ENCODE peak calls at places on chromosomes 7 and 10, in four cellular contexts. One of them, this sample, is unnamed.

GRCh38 chr7:145031162-145031561 is 195.3 kb upstream of the TPK1 start:
- DNase-seq in fibroblast of pulmonary artery: no peak
- DNase-seq in psoas muscle: no peak
- DNase-seq in fibroblast of mammary gland: no peak
- DNase-seq in this sample: no peak

GRCh38 chr10:71985542-71986250 is 21.5 kb downstream of the CHST3 start:
- DNase-seq in fibroblast of pulmonary artery: peak
- DNase-seq in psoas muscle: peak
- DNase-seq in fibroblast of mammary gland: peak
- DNase-seq in this sample: no peak

GRCh38 chr10:128152741-128153583 is 26.7 kb upstream of the MKI67 start:
- DNase-seq in fibroblast of pulmonary artery: no peak
- DNase-seq in psoas muscle: no peak
- DNase-seq in fibroblast of mammary gland: no peak
- DNase-seq in this sample: no peak

GRCh38 chr10:61832866-61833481 is 68.5 kb upstream of the ARID5B start:
- DNase-seq in fibroblast of pulmonary artery: peak
- DNase-seq in psoas muscle: no peak
- DNase-seq in fibroblast of mammary gland: peak
- DNase-seq in this sample: no peak

GRCh38 chr10:79005126-79005820 is 63.5 kb upstream of the ZMIZ1 start:
- DNase-seq in fibroblast of pulmonary artery: no peak
- DNase-seq in psoas muscle: peak
- DNase-seq in fibroblast of mammary gland: no peak
- DNase-seq in this sample: no peak

GRCh38 chr7:33155811-33156210 is 26.4 kb downstream of the BBS9 start:
- DNase-seq in fibroblast of pulmonary artery: peak
- DNase-seq in psoas muscle: no peak
- DNase-seq in fibroblast of mammary gland: peak
- DNase-seq in this sample: no peak

GRCh38 chr7:151271699-151272355 is 23.3 kb upstream of the SMARCD3 start:
- DNase-seq in fibroblast of pulmonary artery: peak
- DNase-seq in psoas muscle: peak
- DNase-seq in fibroblast of mammary gland: peak
- DNase-seq in this sample: no peak

GRCh38 chr7:112510032-112510742 is 29.4 kb downstream of the LSMEM1 start:
- DNase-seq in fibroblast of pulmonary artery: peak
- DNase-seq in psoas muscle: no peak
- DNase-seq in fibroblast of mammary gland: peak
- DNase-seq in this sample: no peak

GRCh38 chr7:50560865-50561351 is 4.3 kb downstream of the DDC start:
- DNase-seq in fibroblast of pulmonary artery: no peak
- DNase-seq in psoas muscle: no peak
- DNase-seq in fibroblast of mammary gland: no peak
- DNase-seq in this sample: no peak

GRCh38 chr10:95289921-95290421 is 832 bp downstream of the PDLIM1 start:
- DNase-seq in fibroblast of pulmonary artery: no peak
- DNase-seq in psoas muscle: no peak
- DNase-seq in fibroblast of mammary gland: no peak
- DNase-seq in this sample: no peak

GRCh38 chr7:28389504-28390385 is 22.6 kb upstream of the CREB5 start:
- DNase-seq in fibroblast of pulmonary artery: peak
- DNase-seq in psoas muscle: no peak
- DNase-seq in fibroblast of mammary gland: peak
- DNase-seq in this sample: no peak

DNA sequence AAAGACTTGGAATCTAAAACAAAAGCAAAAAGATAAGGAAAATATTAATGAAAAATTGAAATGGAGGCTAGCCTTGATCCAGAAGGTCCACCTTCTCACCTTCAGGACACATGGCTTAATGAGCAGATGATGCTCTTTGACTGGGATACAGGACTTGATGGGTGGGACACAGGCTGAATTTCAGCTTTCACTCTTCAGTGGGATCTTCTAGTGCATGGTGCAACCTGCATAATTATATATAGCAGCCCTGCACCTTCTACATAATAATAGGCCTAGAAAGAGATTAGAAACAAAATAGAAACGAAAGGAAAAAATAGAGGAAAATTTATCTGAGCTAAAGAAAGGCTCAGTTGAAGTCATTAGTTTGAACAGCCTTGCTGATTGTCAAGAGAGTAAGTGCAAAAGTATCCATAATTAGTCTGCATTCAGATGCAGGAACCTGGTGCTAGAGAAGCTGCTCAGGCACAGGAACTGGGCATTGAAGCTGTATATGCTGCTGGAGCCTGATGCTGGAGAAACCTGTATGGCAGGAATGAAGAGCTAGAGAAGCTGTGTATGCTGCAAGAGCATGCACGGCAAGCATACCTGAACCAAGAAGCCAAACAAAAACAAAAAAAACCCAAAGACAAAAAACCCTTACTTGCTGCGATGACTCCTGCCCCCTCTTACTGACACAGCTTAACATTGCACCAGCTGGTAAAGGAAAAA is 19.4 kb downstream of the MKLN1 start:
- DNase-seq in fibroblast of pulmonary artery: no peak
- DNase-seq in psoas muscle: no peak
- DNase-seq in fibroblast of mammary gland: no peak
- DNase-seq in this sample: no peak
- H3K4me3 ChIP-seq in fibroblast of pulmonary artery: no peak
- H3K4me3 ChIP-seq in psoas muscle: no peak
- H3K4me3 ChIP-seq in fibroblast of mammary gland: no peak
- H3K4me3 ChIP-seq in this sample: no peak

DNA sequence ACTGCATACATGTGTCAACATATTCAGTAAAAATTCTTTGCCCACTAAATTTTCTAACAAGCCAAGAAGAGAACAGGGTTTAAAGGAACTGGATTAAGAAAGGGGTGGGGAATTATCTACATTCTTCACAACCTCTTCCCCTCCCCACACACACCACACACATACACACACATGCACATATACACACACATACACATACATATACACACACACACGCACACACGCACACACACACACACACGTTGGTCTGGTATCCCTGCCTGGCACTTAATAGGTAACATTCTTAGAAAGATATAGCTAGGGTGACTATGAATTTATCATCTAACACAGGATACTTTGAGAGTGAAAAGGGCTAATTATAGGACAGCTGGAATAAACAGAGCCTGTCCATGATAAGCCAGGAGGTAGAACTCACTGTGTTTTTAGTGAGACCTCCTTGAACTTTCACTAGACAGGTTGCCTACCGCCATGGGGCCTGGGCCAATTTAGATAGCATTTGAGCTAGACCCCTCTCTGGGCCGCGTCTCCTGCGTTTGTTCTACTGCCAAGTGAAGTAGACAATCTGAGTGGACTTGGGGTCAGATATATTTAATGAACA is 33.1 kb upstream of the EPC1 start:
- DNase-seq in fibroblast of pulmonary artery: no peak
- DNase-seq in psoas muscle: no peak
- DNase-seq in fibroblast of mammary gland: no peak
- DNase-seq in this sample: no peak
- H3K4me3 ChIP-seq in fibroblast of pulmonary artery: no peak
- H3K4me3 ChIP-seq in psoas muscle: peak
- H3K4me3 ChIP-seq in fibroblast of mammary gland: no peak
- H3K4me3 ChIP-seq in this sample: no peak

DNA sequence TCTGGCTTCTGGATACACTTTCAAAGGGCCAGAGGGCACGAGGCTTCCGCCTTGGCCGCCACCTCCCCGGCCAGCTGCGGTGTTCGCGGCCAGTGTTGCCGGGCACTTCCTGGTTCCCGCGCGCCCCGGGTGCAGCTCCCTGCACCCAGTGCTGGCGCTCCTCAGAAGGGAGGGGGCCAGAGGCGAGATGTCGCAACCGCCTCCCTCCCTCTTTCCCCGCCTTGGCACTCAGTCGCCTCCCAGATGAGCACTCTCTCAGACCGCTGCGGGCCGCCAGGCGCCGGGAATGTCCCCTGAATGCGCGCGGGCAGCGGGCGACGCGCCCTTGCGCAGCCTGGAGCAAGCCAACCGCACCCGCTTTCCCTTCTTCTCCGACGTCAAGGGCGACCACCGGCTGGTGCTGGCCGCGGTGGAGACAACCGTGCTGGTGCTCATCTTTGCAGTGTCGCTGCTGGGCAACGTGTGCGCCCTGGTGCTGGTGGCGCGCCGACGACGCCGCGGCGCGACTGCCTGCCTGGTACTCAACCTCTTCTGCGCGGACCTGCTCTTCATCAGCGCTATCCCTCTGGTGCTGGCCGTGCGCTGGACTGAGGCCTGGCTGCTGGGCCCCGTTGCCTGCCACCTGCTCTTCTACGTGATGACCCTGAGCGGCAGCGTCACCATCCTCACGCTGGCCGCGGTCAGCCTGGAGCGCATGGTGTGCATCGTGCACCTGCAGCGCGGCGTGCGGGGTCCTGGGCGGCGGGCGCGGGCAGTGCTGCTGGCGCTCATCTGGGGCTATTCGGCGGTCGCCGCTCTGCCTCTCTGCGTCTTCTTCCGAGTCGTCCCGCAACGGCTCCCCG is at the start of gene FFAR4:
- DNase-seq in fibroblast of pulmonary artery: no peak
- DNase-seq in psoas muscle: peak
- DNase-seq in fibroblast of mammary gland: no peak
- DNase-seq in this sample: no peak
- H3K4me3 ChIP-seq in fibroblast of pulmonary artery: no peak
- H3K4me3 ChIP-seq in psoas muscle: peak
- H3K4me3 ChIP-seq in fibroblast of mammary gland: no peak
- H3K4me3 ChIP-seq in this sample: peak

GRCh38 chr7:35691827-35692307 is 3.1 kb downstream of the HERPUD2 start:
- DNase-seq in fibroblast of pulmonary artery: no peak
- DNase-seq in psoas muscle: no peak
- DNase-seq in fibroblast of mammary gland: peak
- DNase-seq in this sample: no peak
- H3K4me3 ChIP-seq in fibroblast of pulmonary artery: peak
- H3K4me3 ChIP-seq in psoas muscle: peak
- H3K4me3 ChIP-seq in fibroblast of mammary gland: peak
- H3K4me3 ChIP-seq in this sample: no peak